ENCODE peak calls at places on chromosomes 3 and 15, in seven cellular contexts. P, O, V, F, G, H and R are unnamed samples.

GRCh38 chr3:40719660-40720287 is 195.0 kb downstream of the ZNF621 start:
- DNase-seq in P (peak; percentile 4), O (no peak), V (no peak), F (no peak), G (no peak), H (no peak), R (peak; percentile 8)

GRCh38 chr3:64266065-64266874 is 41.0 kb upstream of the PRICKLE2 start:
- DNase-seq in P (peak; percentile 93), O (no peak), V (no peak), F (no peak), G (no peak), H (no peak), R (peak; percentile 99)

GRCh38 chr15:68642491-68642845 is 63.7 kb downstream of the CORO2B start:
- DNase-seq in P (no peak), O (no peak), V (no peak), F (no peak), G (no peak), H (no peak), R (no peak)

GRCh38 chr15:70098170-70098460 is 398 bp upstream of the TLE3 start:
- DNase-seq in P (no peak), O (no peak), V (no peak), F (no peak), G (no peak), H (no peak), R (no peak)

GRCh38 chr3:177195242-177195940 is 1.9 kb downstream of the TBL1XR1 start:
- DNase-seq in P (peak; percentile 59), O (no peak), V (peak; percentile 3), F (no peak), G (no peak), H (no peak), R (peak; percentile 57)

GRCh38 chr3:52051444-52051843 is 4.9 kb downstream of the DUSP7 start:
- DNase-seq in P (no peak), O (no peak), V (no peak), F (no peak), G (no peak), H (no peak), R (no peak)

GRCh38 chr15:62977952-62978811 is 64.4 kb upstream of the TPM1 start:
- DNase-seq in P (peak; percentile 31), O (no peak), V (no peak), F (no peak), G (no peak), H (no peak), R (peak; percentile 49)

GRCh38 chr3:38039899-38040261 is 872 bp downstream of the DLEC1 start:
- DNase-seq in P (peak; percentile 43), O (peak; percentile 38), V (peak; percentile 17), F (no peak), G (no peak), H (peak; percentile 32), R (peak; percentile 52)

GRCh38 chr15:68795298-68795848 is 25.3 kb downstream of the ANP32A start:
- DNase-seq in P (peak; percentile 86), O (peak; percentile 38), V (peak; percentile 81), F (peak; percentile 49), G (peak; percentile 60), H (no peak), R (peak; percentile 91)

GRCh38 chr3:134619884-134620445 is 30.9 kb downstream of the KY start:
- DNase-seq in P (no peak), O (no peak), V (no peak), F (no peak), G (no peak), H (no peak), R (no peak)

GRCh38 chr3:10395671-10396070 is 74.8 kb upstream of the SEC13 start:
- DNase-seq in P (no peak), O (no peak), V (no peak), F (no peak), G (no peak), H (peak; percentile 13), R (no peak)

GRCh38 chr3:42055291-42055690 is 35.9 kb upstream of the TRAK1 start:
- DNase-seq in P (peak; percentile 97), O (no peak), V (no peak), F (no peak), G (no peak), H (no peak), R (peak; percentile 87)

GRCh38 chr3:5141760-5142159 is 19.7 kb downstream of the ARL8B start:
- DNase-seq in P (no peak), O (no peak), V (no peak), F (no peak), G (no peak), H (no peak), R (no peak)